ENCODE peak calls at places on chromosomes 1 and 21, in five cellular contexts. N is mucosa of descending colon; R is neuronal stem cell; X is stimulated activated CD8-positive, alpha-beta memory T cell treated with anti-CD3 and anti-CD28 coated beads, Interleukin-2, amount 100 ng/mL, for 1 hour; A is HuH-7. J is an unnamed sample.
A peak's percentile ranks its signal among the peaks of the same experiment; 100 is the strongest.

GRCh38 chr1:10692401-10693021 is 103.9 kb downstream of the CASZ1 start:
- DNase-seq in N (peak; percentile 87), R (no peak), X (peak; percentile 19), A (peak; percentile 88), J (peak; percentile 69)

GRCh38 chr21:34970126-34970525 is 79.0 kb downstream of the RUNX1 start:
- DNase-seq in N (no peak), R (no peak), X (no peak), A (no peak), J (no peak)

GRCh38 chr1:245873883-245874671 is 633.0 kb downstream of the SMYD3 start:
- DNase-seq in N (no peak), R (no peak), X (no peak), A (no peak), J (no peak)

GRCh38 chr1:235781807-235782206 is 84.9 kb downstream of the LYST start:
- DNase-seq in N (no peak), R (no peak), X (no peak), A (no peak), J (no peak)

GRCh38 chr1:21815724-21816311 is 3.8 kb downstream of the LDLRAD2 start:
- DNase-seq in N (no peak), R (no peak), X (no peak), A (no peak), J (no peak)

GRCh38 chr1:34070201-34070836 is 94.7 kb downstream of the CSMD2 start:
- DNase-seq in N (no peak), R (no peak), X (no peak), A (no peak), J (no peak)

GRCh38 chr21:26761174-26761915 is 83.9 kb downstream of the ADAMTS1 start:
- DNase-seq in N (no peak), R (no peak), X (no peak), A (no peak), J (no peak)

GRCh38 chr1:100462291-100463040 is 75.5 kb upstream of the GPR88 start:
- DNase-seq in N (peak; percentile 35), R (no peak), X (no peak), A (no peak), J (no peak)

GRCh38 chr21:33487996-33488395 is 3.5 kb downstream of the DNAJC28 start:
- DNase-seq in N (no peak), R (no peak), X (no peak), A (no peak), J (no peak)

GRCh38 chr1:172719694-172720138 is 60.8 kb downstream of the FASLG start:
- DNase-seq in N (peak; percentile 32), R (peak; percentile 39), X (no peak), A (peak; percentile 36), J (peak; percentile 56)

GRCh38 chr1:97160796-97161195 is 439.2 kb downstream of the PTBP2 start:
- DNase-seq in N (no peak), R (no peak), X (no peak), A (no peak), J (peak; percentile 2)

GRCh38 chr21:41965447-41966340 is 11.9 kb upstream of the C2CD2 start:
- DNase-seq in N (no peak), R (no peak), X (no peak), A (no peak), J (no peak)

GRCh38 chr1:95282496-95282850 is 48.5 kb downstream of the RWDD3 start:
- DNase-seq in N (no peak), R (no peak), X (no peak), A (no peak), J (no peak)

GRCh38 chr1:170938281-170938680 is 2.9 kb downstream of the MROH9 start:
- DNase-seq in N (no peak), R (no peak), X (no peak), A (no peak), J (no peak)

GRCh38 chr1:62841587-62842169 is 57.7 kb downstream of the ATG4C start:
- DNase-seq in N (peak; percentile 57), R (peak; percentile 66), X (no peak), A (peak; percentile 24), J (peak; percentile 53)

GRCh38 chr1:236066828-236067386 is 2.0 kb upstream of the NID1 start:
- DNase-seq in N (peak; percentile 65), R (no peak), X (peak; percentile 20), A (no peak), J (no peak)

GRCh38 chr1:228029281-228029680 is 22.5 kb downstream of the WNT3A start:
- DNase-seq in N (no peak), R (no peak), X (no peak), A (no peak), J (no peak)

GRCh38 chr1:232579461-232579860 is 50.5 kb downstream of the SIPA1L2 start:
- DNase-seq in N (no peak), R (no peak), X (no peak), A (no peak), J (no peak)

GRCh38 chr1:86648255-86648654 is 56.1 kb upstream of the SH3GLB1 start:
- DNase-seq in N (no peak), R (no peak), X (no peak), A (no peak), J (no peak)

GRCh38 chr1:35866998-35867397 is 16.0 kb upstream of the AGO1 start:
- DNase-seq in N (no peak), R (no peak), X (no peak), A (no peak), J (no peak)

GRCh38 chr1:25117233-25117823 is 115.0 kb downstream of the SYF2 start:
- DNase-seq in N (peak; percentile 77), R (no peak), X (no peak), A (peak; percentile 56), J (peak; percentile 62)

GRCh38 chr1:223714849-223715709 is 2.7 kb downstream of the CAPN2 start:
- DNase-seq in N (no peak), R (no peak), X (no peak), A (no peak), J (peak; percentile 53)

GRCh38 chr1:36984026-36984425 is 50.3 kb downstream of the GRIK3 start:
- DNase-seq in N (no peak), R (no peak), X (no peak), A (no peak), J (no peak)

GRCh38 chr1:32736812-32737791 is 34.5 kb upstream of the SYNC start:
- DNase-seq in N (peak; percentile 85), R (peak; percentile 71), X (no peak), A (peak; percentile 81), J (no peak)

J was measured in K562.